ENCODE peak calls at places on chromosome 6, in ten cellular contexts. Y is SHP77; H is cardiac fibroblast; V is type B pancreatic cell; W is non-pigmented ciliary epithelial cell; O is nephron progenitor cell; F is iPS-NIHi11; E is GM06990; I is stimulated activated CD4-positive, alpha-beta T cell treated with anti-CD3 and anti-CD28 coated beads, Interleukin-1b, Interleukin-23, amount 100 ng/mL, for 24 hours; J is activated T-cell treated with anti-CD3 and anti-CD28 coated beads for 24 hours. N is an unnamed sample.

GRCh38 chr6:119129148-119129967 is 50.9 kb upstream of the FAM184A start:
- DNase-seq in V (no peak), O (peak), H (peak), J (peak), E (no peak), Y (peak), F (peak), I (no peak), W (peak), N (peak)

GRCh38 chr6:131937703-131938631 is 13.2 kb downstream of the CCN2 start:
- DNase-seq in Y (peak), F (no peak), E (no peak), O (no peak), I (no peak), W (no peak), H (peak), J (no peak), V (no peak), N (no peak)

GRCh38 chr6:123931928-123932327 is 128.3 kb downstream of the NKAIN2 start:
- DNase-seq in W (no peak), J (no peak), H (no peak), F (no peak), Y (no peak), E (no peak), I (no peak), V (no peak), O (no peak), N (no peak)

GRCh38 chr6:137945149-137945498 is 78.1 kb downstream of the TNFAIP3 start:
- DNase-seq in J (no peak), H (no peak), I (no peak), V (no peak), O (no peak), E (no peak), F (no peak), Y (no peak), W (no peak), N (no peak)

GRCh38 chr6:112802154-112802553 is 455.0 kb downstream of the RFPL4B start:
- DNase-seq in J (no peak), V (no peak), W (peak), F (no peak), E (no peak), I (no peak), O (no peak), H (peak), Y (no peak), N (no peak)

GRCh38 chr6:2203264-2203663 is 42.1 kb downstream of the GMDS start:
- DNase-seq in Y (no peak), J (no peak), V (no peak), H (no peak), W (no peak), O (no peak), E (no peak), I (no peak), F (no peak), N (no peak)

GRCh38 chr6:41687501-41688175 is 47.8 kb downstream of the TFEB start:
- DNase-seq in I (no peak), W (no peak), F (peak), H (no peak), J (no peak), O (no peak), Y (no peak), V (no peak), E (no peak), N (no peak)

GRCh38 chr6:166643907-166644590 is 17.0 kb upstream of the RPS6KA2 start:
- DNase-seq in I (no peak), W (no peak), J (no peak), H (peak), F (no peak), V (no peak), Y (no peak), O (no peak), E (no peak), N (no peak)

GRCh38 chr6:95227301-95227700 is 350.0 kb upstream of the MANEA start:
- DNase-seq in J (no peak), V (no peak), F (no peak), I (no peak), O (no peak), H (no peak), Y (no peak), E (no peak), W (no peak), N (no peak)

GRCh38 chr6:168031411-168032382 is 34.2 kb downstream of the KIF25 start:
- DNase-seq in V (no peak), W (no peak), J (no peak), E (no peak), Y (no peak), H (no peak), I (no peak), O (no peak), F (no peak), N (no peak)

GRCh38 chr6:118663993-118664985 is 12.9 kb upstream of the CEP85L start:
- DNase-seq in V (no peak), W (no peak), E (no peak), O (no peak), I (no peak), Y (no peak), J (no peak), F (no peak), H (no peak), N (no peak)

GRCh38 chr6:153003294-153003645 is 761 bp upstream of the MTRF1L start:
- DNase-seq in J (no peak), V (no peak), I (no peak), O (no peak), W (no peak), H (no peak), E (no peak), F (no peak), Y (no peak), N (peak)

GRCh38 chr6:53067799-53068442 is 2.7 kb downstream of the FBXO9 start:
- DNase-seq in O (no peak), V (no peak), F (no peak), Y (no peak), H (no peak), E (no peak), W (no peak), I (no peak), J (no peak), N (no peak)

GRCh38 chr6:124870611-124871201 is 91.5 kb upstream of the RNF217 start:
- DNase-seq in W (no peak), E (no peak), F (peak), I (no peak), V (no peak), H (peak), O (no peak), Y (no peak), J (no peak), N (peak)

GRCh38 chr6:43436577-43437282 is 9.4 kb downstream of the ABCC10 start:
- DNase-seq in E (no peak), H (peak), Y (no peak), V (no peak), O (no peak), F (no peak), I (no peak), W (peak), J (no peak), N (no peak)

GRCh38 chr6:113607821-113608545 is 249.2 kb upstream of the MARCKS start:
- DNase-seq in W (no peak), J (no peak), V (no peak), F (no peak), Y (no peak), O (no peak), I (no peak), E (no peak), H (no peak), N (no peak)

GRCh38 chr6:1286972-1287600 is 24.8 kb upstream of the FOXQ1 start:
- DNase-seq in F (no peak), Y (no peak), V (no peak), H (peak), E (no peak), I (no peak), O (no peak), W (peak), J (no peak), N (no peak)

GRCh38 chr6:167229586-167229985 is 61.5 kb upstream of the UNC93A start:
- DNase-seq in V (no peak), Y (no peak), F (no peak), H (no peak), O (no peak), W (no peak), I (no peak), E (no peak), J (no peak), N (no peak)

GRCh38 chr6:33843696-33844121 is 39.9 kb upstream of the MLN start:
- DNase-seq in Y (no peak), E (no peak), W (no peak), H (no peak), V (no peak), J (no peak), I (no peak), O (no peak), F (no peak), N (no peak)

GRCh38 chr6:4256969-4257368 is 121.6 kb upstream of the ECI2 start:
- DNase-seq in E (no peak), V (no peak), O (no peak), J (no peak), W (no peak), H (peak), Y (no peak), I (no peak), F (no peak), N (no peak)

GRCh38 chr6:34959221-34959620 is 70.2 kb downstream of the ANKS1A start:
- DNase-seq in F (no peak), Y (no peak), I (no peak), H (no peak), E (no peak), O (no peak), J (no peak), V (no peak), W (no peak), N (no peak)

GRCh38 chr6:143128346-143129015 is 67.8 kb downstream of the AIG1 start:
- DNase-seq in E (no peak), Y (no peak), F (no peak), J (no peak), W (no peak), O (no peak), V (no peak), I (no peak), H (no peak), N (no peak)

GRCh38 chr6:42105714-42106662 is 36.4 kb downstream of the C6orf132 start:
- DNase-seq in F (no peak), V (no peak), W (no peak), I (no peak), J (no peak), Y (no peak), O (no peak), H (no peak), E (no peak), N (no peak)

GRCh38 chr6:128641701-128642100 is 121.3 kb upstream of the PTPRK start:
- DNase-seq in J (no peak), O (no peak), H (peak), I (no peak), W (no peak), V (no peak), E (no peak), F (no peak), Y (no peak), N (no peak)

GRCh38 chr6:11011787-11012234 is 32.3 kb downstream of the ELOVL2 start:
- DNase-seq in H (no peak), O (peak), Y (no peak), V (no peak), W (no peak), J (no peak), I (no peak), F (peak), E (no peak), N (no peak)

GRCh38 chr6:52497652-52498408 is 77.7 kb downstream of the EFHC1 start:
- DNase-seq in H (peak), O (no peak), J (no peak), W (no peak), E (peak), I (no peak), V (no peak), Y (peak), F (no peak), N (no peak)

GRCh38 chr6:161259302-161259701 is 14.6 kb downstream of the AGPAT4 start:
- DNase-seq in I (no peak), J (no peak), E (no peak), O (no peak), F (no peak), V (no peak), W (no peak), Y (no peak), H (no peak), N (no peak)

GRCh38 chr6:108453601-108454157 is 107.0 kb upstream of the FOXO3 start:
- DNase-seq in J (no peak), Y (no peak), W (peak), H (peak), V (no peak), I (no peak), E (no peak), F (no peak), O (no peak), N (no peak)

GRCh38 chr6:140045116-140045515 is 670.7 kb upstream of the CITED2 start:
- DNase-seq in F (no peak), Y (no peak), H (no peak), E (no peak), V (no peak), W (no peak), J (no peak), I (no peak), O (no peak), N (no peak)

GRCh38 chr6:144855812-144856531 is 570.8 kb downstream of the UTRN start:
- DNase-seq in I (no peak), V (no peak), J (no peak), W (no peak), F (no peak), O (no peak), H (no peak), Y (no peak), E (no peak), N (no peak)

GRCh38 chr6:166351715-166352285 is 9.5 kb upstream of the SFT2D1 start:
- DNase-seq in J (no peak), V (no peak), E (no peak), O (no peak), W (no peak), I (no peak), F (peak), H (no peak), Y (no peak), N (peak)

N was measured in globus pallidus.